ENCODE peak calls at places on chromosomes 16 and 17, in eight cellular contexts. H, I, M, E, S, Z, G and B are unnamed samples.
A peak's percentile ranks its signal among the peaks of the same experiment; 100 is the strongest.

GRCh38 chr16:75288596-75289120 is 37.2 kb upstream of the BCAR1 start:
- DNase-seq in S (no peak), I (peak; percentile 72), H (no peak), M (no peak), G (peak; percentile 69), E (no peak), Z (no peak), B (no peak)

GRCh38 chr16:65975049-65975708 is 391.3 kb upstream of the CDH5 start:
- DNase-seq in H (no peak), Z (no peak), I (no peak), S (no peak), E (no peak), G (no peak), M (peak; percentile 60), B (no peak)

GRCh38 chr17:82613283-82614094 is 34.8 kb downstream of the WDR45B start:
- DNase-seq in I (no peak), H (no peak), S (no peak), M (no peak), Z (no peak), G (no peak), E (no peak), B (no peak)

GRCh38 chr16:67555795-67556212 is 6.5 kb upstream of the CTCF start:
- DNase-seq in E (no peak), H (no peak), S (no peak), M (no peak), G (no peak), I (peak; percentile 82), Z (no peak), B (no peak)

GRCh38 chr16:86974120-86974519 is 343.1 kb downstream of the C16orf95 start:
- DNase-seq in I (no peak), M (no peak), G (no peak), H (no peak), E (no peak), S (no peak), Z (no peak), B (no peak)

GRCh38 chr17:29180051-29180787 is at the start of gene MYO18A:
- DNase-seq in Z (peak; percentile 82), H (peak; percentile 63), G (peak; percentile 71), M (peak; percentile 78), S (peak; percentile 79), E (peak; percentile 70), I (peak; percentile 87), B (peak; percentile 56)

GRCh38 chr17:17073627-17074521 is 31.6 kb downstream of the MPRIP start:
- DNase-seq in Z (no peak), I (no peak), M (no peak), G (no peak), E (no peak), S (no peak), H (no peak), B (no peak)

GRCh38 chr17:45841883-45842525 is 2.7 kb upstream of the SPPL2C start:
- DNase-seq in H (no peak), G (no peak), S (no peak), Z (no peak), I (no peak), E (no peak), M (no peak), B (peak; percentile 11)

GRCh38 chr17:39461911-39462641 is 790 bp downstream of the CDK12 start:
- DNase-seq in S (no peak), I (peak; percentile 58), M (peak; percentile 46), E (peak; percentile 1), Z (no peak), G (no peak), H (peak; percentile 22), B (no peak)

GRCh38 chr17:18115517-18115916 is 7.0 kb downstream of the MYO15A start:
- DNase-seq in H (no peak), S (no peak), Z (no peak), G (no peak), I (no peak), E (no peak), M (no peak), B (no peak)

GRCh38 chr17:52136173-52136572 is 22.3 kb downstream of the CA10 start:
- DNase-seq in H (no peak), I (no peak), E (no peak), G (no peak), M (no peak), S (no peak), Z (no peak), B (no peak)

GRCh38 chr16:2388875-2389433 is 40.3 kb upstream of the CCNF start:
- DNase-seq in S (no peak), M (no peak), I (peak; percentile 41), G (no peak), H (no peak), Z (no peak), E (no peak), B (no peak)